ENCODE peak calls at places on chromosomes 11 and 22, in five cellular contexts. S, Q, B, K and Z are unnamed samples.
A peak's percentile ranks its signal among the peaks of the same experiment; 100 is the strongest.

GRCh38 chr22:38853149-38853548 is 9.3 kb upstream of the NPTXR start:
- DNase-seq in S (no peak), K (no peak), Q (no peak), B (no peak), Z (no peak)

GRCh38 chr11:69638941-69639681 is 1.8 kb upstream of the CCND1 start:
- DNase-seq in Q (peak; percentile 43), B (no peak), S (peak; percentile 96), K (no peak), Z (peak; percentile 49)

GRCh38 chr11:101860694-101861371 is 54.0 kb upstream of the CEP126 start:
- DNase-seq in Q (no peak), K (no peak), B (no peak), S (no peak), Z (no peak)

GRCh38 chr22:17922925-17923898 is 101.1 kb downstream of the MICAL3 start:
- DNase-seq in B (no peak), S (peak; percentile 85), Q (no peak), K (no peak), Z (peak; percentile 22)

GRCh38 chr11:3043315-3043871 is 13.8 kb downstream of the CARS1 start:
- DNase-seq in K (no peak), S (no peak), Q (peak; percentile 31), B (no peak), Z (no peak)

GRCh38 chr11:25860677-25861445 is 471.1 kb upstream of the ANO3 start:
- DNase-seq in Q (no peak), S (no peak), K (no peak), B (no peak), Z (no peak)

GRCh38 chr11:113446938-113447337 is 28.3 kb downstream of the DRD2 start:
- DNase-seq in Q (no peak), B (no peak), K (no peak), S (no peak), Z (no peak)

GRCh38 chr11:2178906-2179494 is 7.4 kb upstream of the TH start:
- DNase-seq in S (peak; percentile 56), B (no peak), K (no peak), Q (no peak), Z (no peak)

GRCh38 chr22:46696225-46696518 is 41.9 kb downstream of the CERK start:
- DNase-seq in B (no peak), Q (no peak), S (no peak), K (no peak), Z (no peak)

GRCh38 chr11:118353084-118353710 is 6.2 kb upstream of the UBE4A start:
- DNase-seq in K (no peak), Q (no peak), B (no peak), S (no peak), Z (no peak)

GRCh38 chr11:66219846-66220565 is 48.4 kb upstream of the RAB1B start:
- DNase-seq in K (no peak), B (no peak), S (no peak), Q (no peak), Z (no peak)

GRCh38 chr11:1179641-1180040 is 21.9 kb downstream of the MUC5AC start:
- DNase-seq in B (no peak), K (no peak), Q (no peak), S (no peak), Z (no peak)

GRCh38 chr11:120424185-120424969 is 87.2 kb upstream of the GRIK4 start:
- DNase-seq in S (no peak), K (no peak), B (no peak), Q (no peak), Z (no peak)

GRCh38 chr11:66983275-66983924 is 8.3 kb downstream of the C11orf86 start:
- DNase-seq in Q (no peak), K (no peak), B (no peak), S (no peak), Z (no peak)

GRCh38 chr11:27380796-27381195 is 17.8 kb upstream of the CCDC34 start:
- DNase-seq in Q (no peak), K (no peak), B (no peak), S (no peak), Z (no peak)

GRCh38 chr11:14183973-14184372 is 175.0 kb downstream of the RRAS2 start:
- DNase-seq in K (no peak), Q (no peak), S (no peak), B (no peak), Z (no peak)

GRCh38 chr22:30005213-30005857 is 74.9 kb upstream of the HORMAD2 start:
- DNase-seq in K (peak; percentile 10), B (peak; percentile 23), S (peak; percentile 35), Q (peak; percentile 47), Z (no peak)

GRCh38 chr11:102421262-102421661 is 31.3 kb downstream of the TMEM123 start:
- DNase-seq in S (no peak), Q (no peak), B (no peak), K (no peak), Z (no peak)

GRCh38 chr11:44618561-44619425 is 53.3 kb downstream of the CD82 start:
- DNase-seq in B (no peak), Q (no peak), S (no peak), K (no peak), Z (no peak)

GRCh38 chr22:24875862-24876506 is 70.0 kb downstream of the SGSM1 start:
- DNase-seq in B (no peak), K (no peak), Q (no peak), S (peak; percentile 3), Z (no peak)